ENCODE peak calls at places on chromosomes 12 and 14, in seven cellular contexts. B, S, I, G, U, Z and Y are unnamed samples.

GRCh38 chr14:64693766-64694165 is 10.5 kb upstream of the PLEKHG3 start:
- DNase-seq in B (no peak), S (no peak), I (no peak), G (no peak), U (no peak), Z (no peak), Y (peak; percentile 15)

GRCh38 chr12:52229836-52230343 is 3.2 kb upstream of the KRT7 start:
- DNase-seq in B (no peak), S (no peak), I (no peak), G (no peak), U (no peak), Z (no peak), Y (no peak)

GRCh38 chr12:54749191-54749818 is 101.1 kb upstream of the DCD start:
- DNase-seq in B (no peak), S (peak; percentile 47), I (no peak), G (peak; percentile 66), U (no peak), Z (no peak), Y (peak; percentile 63)

GRCh38 chr14:73526036-73526984 is 10.6 kb upstream of the ACOT1 start:
- DNase-seq in B (no peak), S (peak; percentile 28), I (no peak), G (no peak), U (no peak), Z (no peak), Y (no peak)

GRCh38 chr12:8834230-8834629 is 11.8 kb downstream of the A2ML1 start:
- DNase-seq in B (no peak), S (no peak), I (no peak), G (no peak), U (no peak), Z (no peak), Y (no peak)

GRCh38 chr14:44960146-44960545 is 1.6 kb downstream of the KLHL28 start:
- DNase-seq in B (no peak), S (no peak), I (no peak), G (peak; percentile 21), U (no peak), Z (no peak), Y (no peak)

GRCh38 chr14:24179961-24180726 is 8.3 kb downstream of the REC8 start:
- DNase-seq in B (no peak), S (no peak), I (peak; percentile 63), G (peak; percentile 56), U (no peak), Z (no peak), Y (no peak)

GRCh38 chr12:57740656-57741412 is 2.3 kb upstream of the AGAP2 start:
- DNase-seq in B (no peak), S (peak; percentile 33), I (no peak), G (no peak), U (peak; percentile 38), Z (no peak), Y (peak; percentile 91)

GRCh38 chr12:99122496-99122895 is 477.4 kb downstream of the APAF1 start:
- DNase-seq in B (no peak), S (no peak), I (no peak), G (no peak), U (no peak), Z (no peak), Y (no peak)

GRCh38 chr12:24901975-24902461 is 46.9 kb downstream of the BCAT1 start:
- DNase-seq in B (peak; percentile 51), S (peak; percentile 76), I (no peak), G (no peak), U (peak; percentile 67), Z (no peak), Y (no peak)

GRCh38 chr14:106802413-106803364 is 1276.3 kb downstream of the TMEM121 start:
- DNase-seq in B (no peak), S (no peak), I (no peak), G (no peak), U (no peak), Z (peak; percentile 82), Y (peak; percentile 61)

GRCh38 chr14:95327558-95328374 is 8.1 kb upstream of the CLMN start:
- DNase-seq in B (no peak), S (no peak), I (no peak), G (no peak), U (no peak), Z (no peak), Y (no peak)

GRCh38 chr14:52279405-52279804 is 11.9 kb downstream of the PTGDR start:
- DNase-seq in B (no peak), S (peak; percentile 37), I (no peak), G (peak; percentile 54), U (no peak), Z (no peak), Y (no peak)

DNA sequence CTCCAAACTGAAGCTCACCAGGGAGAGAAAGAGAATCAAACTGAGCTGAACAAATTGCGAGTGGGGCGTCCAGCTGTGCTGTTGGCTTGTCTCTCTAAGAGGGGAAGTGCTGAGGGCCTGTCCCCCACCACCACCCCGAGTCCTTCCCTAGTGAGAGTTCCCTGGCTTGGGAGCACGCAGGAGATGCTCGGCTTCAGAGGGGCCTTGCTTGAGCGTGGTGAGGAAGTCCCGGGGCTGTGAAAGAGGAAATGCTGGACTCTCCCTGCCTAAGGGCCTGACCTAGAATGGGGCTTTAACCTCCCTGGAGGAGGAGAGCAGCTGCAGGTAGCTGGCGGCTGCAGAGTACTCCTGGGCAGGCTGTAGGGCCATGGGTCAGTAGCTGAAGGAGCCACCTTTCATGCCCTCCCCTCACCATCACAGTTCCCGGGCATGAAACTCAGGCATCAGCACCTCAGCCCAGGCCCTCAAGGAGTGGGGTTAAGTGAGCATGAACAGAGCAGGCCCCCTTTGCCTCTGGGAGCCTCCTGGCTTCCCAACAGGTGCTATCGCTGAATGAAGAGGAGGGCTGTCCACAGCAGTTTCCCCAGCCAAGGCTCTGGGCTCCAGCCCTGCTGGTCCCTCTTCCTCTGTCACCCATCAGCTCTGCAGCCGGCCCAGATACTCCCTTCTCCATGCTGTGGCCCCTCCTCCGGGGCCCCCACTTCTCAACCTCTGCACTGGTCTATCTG is 184.5 kb downstream of the ZFP36L1 start:
- DNase-seq in B (peak; percentile 44), S (no peak), I (no peak), G (no peak), U (no peak), Z (no peak), Y (peak; percentile 56)
- H3K27ac ChIP-seq in B (peak overlapping the region; percentile 40), S (no peak overlapping the region), I (no peak overlapping the region), G (peak overlapping the region; percentile 10), U (peak overlapping the region; percentile 71), Z (no peak overlapping the region), Y (peak overlapping the region; percentile 63)

GRCh38 chr12:64696065-64696741 is 63.0 kb downstream of the GNS start:
- DNase-seq in B (no peak), S (no peak), I (no peak), G (peak; percentile 59), U (no peak), Z (no peak), Y (no peak)

GRCh38 chr12:64694130-64695078 is 64.8 kb downstream of the GNS start:
- DNase-seq in B (no peak), S (no peak), I (no peak), G (no peak), U (no peak), Z (no peak), Y (no peak)

GRCh38 chr12:64699504-64700115 is 59.6 kb downstream of the GNS start:
- DNase-seq in B (no peak), S (no peak), I (no peak), G (peak; percentile 45), U (no peak), Z (no peak), Y (no peak)

GRCh38 chr12:64691793-64692583 is 67.2 kb downstream of the GNS start:
- DNase-seq in B (no peak), S (peak; percentile 57), I (no peak), G (no peak), U (no peak), Z (no peak), Y (no peak)

DNA sequence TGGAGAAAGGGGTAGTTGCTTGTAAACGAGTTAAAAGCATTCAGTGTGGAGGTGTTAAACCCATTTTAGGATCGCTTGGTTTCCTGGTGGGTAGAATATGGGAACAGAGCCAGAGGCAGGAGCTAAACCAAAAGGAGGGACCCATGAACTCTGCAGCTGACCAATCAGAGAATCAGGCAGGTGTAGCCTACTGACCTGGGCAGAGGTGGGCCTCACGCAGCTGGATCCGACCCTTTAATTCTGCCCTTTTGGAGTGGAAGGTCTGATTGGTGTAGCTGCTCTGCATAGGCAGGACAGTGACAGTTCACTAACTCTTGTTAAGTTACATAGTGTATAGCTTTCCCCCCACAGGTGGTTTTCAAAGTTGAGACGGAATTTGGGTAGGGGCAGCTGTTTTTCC is 63.7 kb downstream of the GNS start:
- DNase-seq in B (no peak), S (no peak), I (no peak), G (no peak), U (no peak), Z (no peak), Y (no peak)
- H3K27ac ChIP-seq in B (no peak overlapping the region), S (peak overlapping the region; percentile 22), I (peak overlapping the region; percentile 5), G (peak overlapping the region; percentile 61), U (no peak overlapping the region), Z (no peak overlapping the region), Y (no peak overlapping the region)

GRCh38 chr12:19480459-19480858 is 41.2 kb downstream of the AEBP2 start:
- DNase-seq in B (no peak), S (no peak), I (no peak), G (no peak), U (no peak), Z (no peak), Y (no peak)
- H3K27ac ChIP-seq in B (no peak overlapping the region), S (no peak overlapping the region), I (no peak overlapping the region), G (no peak overlapping the region), U (no peak overlapping the region), Z (no peak overlapping the region), Y (no peak overlapping the region)

GRCh38 chr14:93946506-93947170 is 19.5 kb downstream of the FAM181A start:
- DNase-seq in B (no peak), S (peak; percentile 74), I (no peak), G (peak; percentile 40), U (no peak), Z (no peak), Y (no peak)
- H3K27ac ChIP-seq in B (no peak overlapping the region), S (peak overlapping the region; percentile 22), I (no peak overlapping the region), G (peak overlapping the region; percentile 73), U (no peak overlapping the region), Z (no peak overlapping the region), Y (no peak overlapping the region)

GRCh38 chr12:131806654-131807053 is 21.5 kb upstream of the MMP17 start:
- DNase-seq in B (no peak), S (no peak), I (no peak), G (no peak), U (no peak), Z (no peak), Y (no peak)

GRCh38 chr12:131803995-131804521 is 24.1 kb upstream of the MMP17 start:
- DNase-seq in B (no peak), S (no peak), I (no peak), G (peak; percentile 65), U (no peak), Z (no peak), Y (no peak)

GRCh38 chr12:131810672-131811071 is 17.5 kb upstream of the MMP17 start:
- DNase-seq in B (no peak), S (no peak), I (no peak), G (no peak), U (no peak), Z (no peak), Y (no peak)

DNA sequence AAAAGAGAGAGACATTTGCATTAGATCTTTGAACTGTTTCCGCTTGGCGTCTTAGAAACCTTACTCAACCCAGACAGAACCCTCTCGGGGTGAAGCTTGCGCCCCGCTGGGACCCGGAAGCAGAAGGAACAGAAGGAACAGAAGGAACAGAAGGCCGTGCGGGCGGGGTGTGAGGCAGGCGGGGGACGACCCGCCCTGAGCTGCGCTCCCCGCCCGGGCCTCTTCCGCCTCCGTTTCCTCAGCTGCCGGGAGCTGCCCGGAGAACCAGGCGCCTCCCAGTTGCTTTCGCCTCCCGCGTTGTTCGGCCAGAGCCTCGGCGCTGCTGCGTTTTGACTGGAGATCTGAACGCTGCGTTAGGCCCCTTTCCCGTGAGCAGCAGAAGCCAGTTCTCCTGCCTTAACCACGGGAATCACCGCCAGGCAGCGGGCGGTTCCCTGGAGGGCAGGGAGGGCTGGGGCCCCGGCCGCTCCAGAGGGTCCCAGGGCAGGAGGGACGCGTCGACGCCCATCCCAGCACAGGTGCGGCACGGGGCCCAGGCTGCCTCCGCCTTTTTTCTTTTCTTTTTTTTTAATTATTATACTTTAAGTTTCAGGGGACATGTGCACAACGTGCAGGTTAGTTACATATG is 19.3 kb upstream of the MMP17 start:
- DNase-seq in B (no peak), S (no peak), I (no peak), G (peak; percentile 67), U (no peak), Z (no peak), Y (no peak)
- H3K27ac ChIP-seq in B (no peak overlapping the region), S (no peak overlapping the region), I (no peak overlapping the region), G (no peak overlapping the region), U (no peak overlapping the region), Z (no peak overlapping the region), Y (no peak overlapping the region)